ENCODE peak calls at places on chromosomes 1 and 21, in six cellular contexts. V is H9, K is IMR-90, U is trophoblast cell, M is mesenchymal stem cell, G is H1. B is an unnamed sample.

GRCh38 chr1:66546045-66546810 is 12.3 kb downstream of the SGIP1 start:
- DNase-seq in G (no peak), K (peak; percentile 81), U (no peak), M (no peak), V (no peak), B (no peak)

GRCh38 chr1:50750021-50750619 is 209.9 kb downstream of the FAF1 start:
- DNase-seq in V (no peak), G (no peak), U (peak; percentile 27), K (peak; percentile 36), M (peak; percentile 40), B (no peak)

GRCh38 chr1:31515936-31516335 is 60.4 kb upstream of the TINAGL1 start:
- DNase-seq in G (no peak), V (no peak), U (no peak), K (no peak), M (no peak), B (no peak)

GRCh38 chr1:212805767-212806166 is 14.1 kb downstream of the TATDN3 start:
- DNase-seq in K (no peak), V (no peak), M (no peak), G (no peak), U (no peak), B (no peak)

GRCh38 chr1:31203215-31203614 is 36.5 kb downstream of the NKAIN1 start:
- DNase-seq in G (no peak), K (no peak), M (no peak), U (no peak), V (no peak), B (no peak)

GRCh38 chr1:1407101-1407956 is at the start of gene MRPL20:
- DNase-seq in U (peak; percentile 95), G (peak; percentile 61), V (peak; percentile 93), M (peak; percentile 92), K (peak; percentile 86), B (peak; percentile 85)

GRCh38 chr1:2385606-2386280 is 5.6 kb downstream of the MORN1 start:
- DNase-seq in U (no peak), K (no peak), G (no peak), M (no peak), V (no peak), B (no peak)

GRCh38 chr21:38379171-38379570 is 119.1 kb downstream of the ERG start:
- DNase-seq in V (no peak), K (no peak), U (no peak), G (no peak), M (no peak), B (no peak)

GRCh38 chr1:212446333-212446732 is 13.6 kb downstream of the NENF start:
- DNase-seq in U (no peak), G (no peak), V (no peak), M (no peak), K (no peak), B (no peak)

GRCh38 chr1:173451981-173452380 is 25.2 kb upstream of the PRDX6 start:
- DNase-seq in V (no peak), M (no peak), K (peak; percentile 56), G (no peak), U (no peak), B (no peak)

GRCh38 chr1:229869687-229870086 is 197.4 kb upstream of the GALNT2 start:
- DNase-seq in U (no peak), K (no peak), G (no peak), M (no peak), V (no peak), B (no peak)

GRCh38 chr1:164726235-164726634 is 167.3 kb downstream of the PBX1 start:
- DNase-seq in V (no peak), U (peak; percentile 93), K (peak; percentile 96), G (no peak), M (peak; percentile 87), B (no peak)

GRCh38 chr1:30657131-30658013 is 66.0 kb downstream of the MATN1 start:
- DNase-seq in G (no peak), U (no peak), M (no peak), K (no peak), V (no peak), B (no peak)

DNA sequence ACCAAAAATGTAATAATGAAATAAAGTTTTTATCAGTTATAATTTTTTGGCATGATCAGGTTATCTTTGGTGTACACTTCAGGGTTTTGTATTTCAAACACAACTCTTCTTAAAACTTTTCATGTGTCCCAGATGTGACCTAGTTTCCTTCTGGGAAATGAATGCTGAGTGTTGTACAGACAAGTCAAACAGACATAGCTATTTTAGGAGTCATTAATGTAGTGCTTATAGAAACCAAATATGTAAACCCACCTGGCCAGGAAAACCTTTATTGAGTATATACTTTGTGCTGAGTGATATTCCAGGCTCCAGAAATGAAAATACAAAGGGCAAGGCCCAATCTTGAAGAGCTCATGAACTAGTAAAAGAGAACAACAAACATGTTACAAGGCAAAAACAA is 25.9 kb upstream of the HOOK1 start:
- DNase-seq in K (no peak), G (no peak), U (no peak), M (no peak), V (no peak), B (no peak)
- H3K4ac ChIP-seq in K (no peak overlapping the region), G (no peak overlapping the region), U (no peak overlapping the region), M (no peak overlapping the region), V (no peak overlapping the region), B (no peak overlapping the region)

DNA sequence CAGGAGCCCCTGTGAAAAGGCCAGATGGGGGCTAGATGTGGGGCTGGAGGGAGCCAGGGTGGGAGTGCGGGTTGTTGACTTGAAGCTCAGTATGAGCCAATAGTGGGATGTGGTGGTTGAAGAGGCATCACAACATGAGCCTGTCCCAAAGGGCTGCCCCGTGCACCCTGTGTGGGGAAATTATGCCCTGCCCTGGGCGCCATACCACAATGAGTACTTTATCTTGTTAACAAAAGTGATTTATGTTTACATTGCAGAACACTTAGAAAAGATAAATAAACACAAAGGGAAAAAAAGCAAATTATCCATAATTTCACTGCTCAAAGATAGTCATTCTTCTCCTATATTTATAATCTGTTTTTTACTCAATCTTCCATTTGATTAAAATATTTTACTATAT is 1.6 kb upstream of the NFASC start:
- DNase-seq in U (no peak), M (no peak), G (no peak), K (no peak), V (no peak), B (no peak)
- H4K91ac ChIP-seq in U (no peak overlapping the region), M (no peak overlapping the region), G (no peak overlapping the region), K (no peak overlapping the region), V (no peak overlapping the region), B (no peak overlapping the region)

GRCh38 chr1:48214820-48215219 is 7.7 kb upstream of the SLC5A9 start:
- DNase-seq in V (no peak), M (no peak), U (no peak), K (no peak), G (no peak), B (no peak)
- H3K4ac ChIP-seq in V (no peak overlapping the region), M (no peak overlapping the region), U (no peak overlapping the region), K (no peak overlapping the region), G (peak overlapping the region; percentile 95), B (no peak overlapping the region)

GRCh38 chr1:110593905-110594304 is 12.3 kb downstream of the KCNA2 start:
- DNase-seq in V (no peak), G (no peak), K (no peak), U (no peak), M (no peak), B (no peak)

GRCh38 chr1:110594466-110595076 is 11.6 kb downstream of the KCNA2 start:
- DNase-seq in G (no peak), M (no peak), U (no peak), V (no peak), K (no peak), B (no peak)

GRCh38 chr1:110596312-110596711 is 9.8 kb downstream of the KCNA2 start:
- DNase-seq in G (no peak), M (no peak), V (no peak), K (no peak), U (no peak), B (no peak)

GRCh38 chr1:110597966-110598365 is 8.2 kb downstream of the KCNA2 start:
- DNase-seq in K (no peak), V (no peak), G (no peak), U (no peak), M (no peak), B (no peak)

DNA sequence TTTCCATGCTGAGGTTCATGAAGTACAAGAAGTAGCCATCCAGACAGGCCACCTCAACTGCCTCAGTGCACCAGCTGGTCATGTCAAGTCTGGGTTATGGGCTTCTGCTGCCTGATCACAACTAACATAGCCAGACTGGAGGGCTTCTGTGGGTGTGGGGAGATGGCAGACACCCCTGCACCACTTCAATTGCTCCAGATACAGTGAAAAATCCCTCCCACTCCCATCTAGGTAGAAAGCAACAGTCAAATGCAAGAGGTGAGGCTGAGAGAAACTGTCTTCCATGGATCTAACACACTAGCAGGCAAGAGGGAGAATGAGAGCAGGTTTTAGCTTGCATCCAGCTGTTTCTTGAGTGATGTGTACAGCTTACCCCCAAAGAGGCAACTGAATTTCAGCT is 10.8 kb downstream of the KCNA2 start:
- DNase-seq in M (no peak), K (no peak), V (no peak), U (no peak), G (no peak), B (no peak)
- H4K91ac ChIP-seq in M (no peak overlapping the region), K (no peak overlapping the region), V (no peak overlapping the region), U (no peak overlapping the region), G (no peak overlapping the region), B (no peak overlapping the region)

GRCh38 chr1:204081156-204081790 is 8.4 kb downstream of the SOX13 start:
- DNase-seq in U (no peak), K (peak; percentile 50), M (peak; percentile 33), V (no peak), G (no peak), B (no peak)
- H3K4ac ChIP-seq in U (peak overlapping the region; percentile 71), K (no peak overlapping the region), M (no peak overlapping the region), V (no peak overlapping the region), G (no peak overlapping the region), B (no peak overlapping the region)

DNA sequence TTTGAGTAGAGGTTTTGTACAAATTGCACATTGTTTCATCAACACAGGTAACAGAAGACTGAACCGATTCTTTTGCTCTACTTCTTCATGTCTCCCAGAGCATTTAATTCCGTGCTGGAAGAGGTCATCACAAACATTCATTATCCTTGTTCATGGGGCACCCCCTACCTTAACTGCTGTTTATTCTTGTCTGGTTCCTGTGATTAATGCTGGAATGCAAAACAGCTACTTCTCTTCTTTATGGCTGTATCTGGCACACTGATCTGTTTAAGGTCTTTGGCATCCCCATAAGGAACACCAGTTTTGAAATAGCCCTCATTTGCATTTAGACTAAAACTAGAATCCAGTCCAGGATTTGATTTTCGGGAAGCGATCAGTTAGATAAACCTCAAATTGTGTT is 42.2 kb downstream of the NTNG1 start:
- DNase-seq in M (no peak), G (no peak), V (no peak), U (no peak), K (no peak), B (no peak)
- H4K91ac ChIP-seq in M (no peak overlapping the region), G (no peak overlapping the region), V (no peak overlapping the region), U (no peak overlapping the region), K (no peak overlapping the region), B (no peak overlapping the region)

GRCh38 chr1:234618726-234619049 is 8.7 kb upstream of the IRF2BP2 start:
- DNase-seq in K (no peak), M (no peak), U (no peak), G (no peak), V (no peak), B (no peak)
- H3K4ac ChIP-seq in K (peak overlapping the region; percentile 96), M (peak overlapping the region; percentile 89), U (peak overlapping the region; percentile 95), G (no peak overlapping the region), V (no peak overlapping the region), B (no peak overlapping the region)

DNA sequence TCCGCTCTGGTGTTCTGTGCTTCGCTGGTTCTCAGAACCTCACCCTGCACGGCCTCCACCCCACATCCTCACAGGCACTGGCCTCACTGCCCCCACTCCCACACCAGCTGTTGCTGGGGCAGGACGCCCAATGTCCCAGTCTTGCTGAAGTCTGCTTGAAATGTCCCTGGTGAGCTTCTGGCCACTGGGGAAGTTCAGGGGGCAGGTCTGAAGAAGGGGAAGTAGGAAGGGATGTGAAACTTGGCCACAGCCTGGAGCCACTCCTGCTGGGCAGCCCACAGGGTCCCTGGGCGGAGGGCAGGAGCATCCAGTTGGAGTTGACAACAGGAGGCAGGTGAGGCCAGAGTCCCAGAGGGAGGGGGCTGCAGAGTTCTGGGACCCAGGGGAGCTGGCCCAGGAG is at the start of gene C1QA:
- DNase-seq in U (peak; percentile 28), K (no peak), V (no peak), G (no peak), M (no peak), B (no peak)
- H4K91ac ChIP-seq in U (no peak within 1 kb of the TSS), K (no peak within 1 kb of the TSS), V (no peak within 1 kb of the TSS), G (peak within 1 kb of the TSS; percentile 32), M (no peak within 1 kb of the TSS), B (no peak within 1 kb of the TSS)